ENCODE peak calls at places on chromosomes 3 and 15, in nine cellular contexts. Y is breast epithelium, T is prostate gland, G is stomach, M is GM12878, W is GM23338, U is SK-N-SH, O is H1, V is sigmoid colon. X is an unnamed sample.

GRCh38 chr3:42652611-42653302 is 740 bp upstream of the ZBTB47 start:
- DNase-seq in Y (peak; percentile 54), T (no peak), W (no peak), O (peak; percentile 58), V (peak; percentile 85), U (peak; percentile 27), G (peak; percentile 81), M (peak; percentile 16), X (peak; percentile 91)

GRCh38 chr3:78823434-78823833 is 944.4 kb downstream of the ROBO1 start:
- DNase-seq in V (no peak), O (no peak), U (no peak), G (no peak), M (no peak), Y (no peak), T (no peak), W (no peak), X (no peak)

GRCh38 chr3:183299976-183300375 is 46.9 kb downstream of the B3GNT5 start:
- DNase-seq in T (no peak), O (no peak), V (no peak), U (no peak), Y (no peak), W (no peak), M (no peak), G (no peak), X (no peak)

GRCh38 chr3:151443583-151443982 is 17.3 kb downstream of the IGSF10 start:
- DNase-seq in O (peak; percentile 64), M (no peak), V (no peak), G (no peak), U (no peak), Y (no peak), T (no peak), W (peak; percentile 62), X (no peak)

GRCh38 chr15:29792426-29793159 is 29.7 kb downstream of the TJP1 start:
- DNase-seq in T (no peak), M (no peak), O (no peak), V (no peak), W (no peak), U (no peak), G (no peak), Y (no peak), X (no peak)

GRCh38 chr3:35383719-35384555 is 255.4 kb upstream of the ARPP21 start:
- DNase-seq in O (no peak), W (peak; percentile 29), V (no peak), T (no peak), U (peak; percentile 4), M (no peak), Y (no peak), G (no peak), X (no peak)

GRCh38 chr3:11120091-11120845 is 34.0 kb upstream of the HRH1 start:
- DNase-seq in O (no peak), Y (no peak), M (no peak), T (no peak), W (no peak), G (no peak), U (no peak), V (no peak), X (no peak)

GRCh38 chr15:92810418-92811138 is 89.5 kb upstream of the CHD2 start:
- DNase-seq in M (no peak), O (no peak), Y (no peak), U (no peak), V (peak; percentile 84), T (peak; percentile 79), G (no peak), W (peak; percentile 63), X (peak; percentile 83)

GRCh38 chr3:146326875-146327543 is 76.1 kb upstream of the PLSCR4 start:
- DNase-seq in Y (no peak), M (no peak), T (no peak), V (peak; percentile 70), G (peak; percentile 47), W (peak; percentile 40), U (peak; percentile 1), O (no peak), X (no peak)

GRCh38 chr3:141050913-141051632 is at the start of gene SPSB4:
- DNase-seq in U (peak; percentile 95), M (no peak), G (no peak), O (peak; percentile 90), Y (no peak), V (peak; percentile 77), T (no peak), W (peak; percentile 92), X (peak; percentile 79)

GRCh38 chr3:72448375-72448823 is 399.8 kb downstream of the SHQ1 start:
- DNase-seq in U (no peak), M (no peak), G (no peak), W (no peak), V (no peak), Y (no peak), O (no peak), T (no peak), X (peak; percentile 78)

GRCh38 chr3:72445827-72446405 is 402.3 kb downstream of the SHQ1 start:
- DNase-seq in V (no peak), M (no peak), W (no peak), G (no peak), T (no peak), U (no peak), Y (no peak), O (no peak), X (no peak)

GRCh38 chr3:72444642-72445223 is 403.5 kb downstream of the SHQ1 start:
- DNase-seq in Y (no peak), W (no peak), M (no peak), G (no peak), V (no peak), O (no peak), U (no peak), T (no peak), X (no peak)

GRCh38 chr3:72447059-72447946 is 400.9 kb downstream of the SHQ1 start:
- DNase-seq in V (peak; percentile 96), G (peak; percentile 95), M (no peak), Y (peak; percentile 92), T (peak; percentile 92), O (peak; percentile 95), W (peak; percentile 92), U (peak; percentile 97), X (peak; percentile 97)

DNA sequence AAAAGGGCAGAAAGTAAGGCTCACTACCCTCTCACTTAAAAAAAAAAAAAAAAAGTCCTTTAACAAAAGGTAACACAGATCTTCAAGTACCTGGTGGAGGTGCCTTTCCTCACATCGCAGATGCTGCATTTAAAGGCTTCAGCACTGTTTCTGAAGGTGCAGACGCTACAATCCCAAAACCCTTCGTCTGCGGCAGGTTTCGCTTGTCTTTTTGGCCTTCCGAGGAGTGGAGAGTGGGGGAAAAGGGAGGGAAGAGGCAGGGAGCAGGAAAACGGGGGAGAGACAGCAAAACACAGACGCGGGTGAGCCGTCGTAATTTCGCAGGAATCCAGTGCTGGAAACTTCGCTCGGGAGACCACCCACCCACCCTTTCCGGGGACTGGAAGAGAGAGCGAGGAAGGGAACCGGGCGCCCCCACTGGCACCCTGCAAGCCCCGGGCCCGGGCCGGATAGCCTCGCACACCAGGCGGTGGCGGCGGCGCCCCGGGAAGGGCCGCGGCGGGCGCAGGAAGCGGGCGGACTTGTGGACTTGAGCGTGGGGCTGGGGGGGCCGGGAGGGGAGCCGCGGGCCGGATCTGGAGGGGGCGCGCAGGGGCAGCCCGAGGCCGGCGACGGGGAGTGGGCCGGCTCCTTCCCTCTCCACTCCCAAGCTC is 401.7 kb downstream of the SHQ1 start:
- DNase-seq in W (peak; percentile 55), M (no peak), V (no peak), T (peak; percentile 17), G (peak; percentile 27), U (no peak), Y (peak; percentile 55), O (peak; percentile 55), X (peak; percentile 94)
- TF ChIP-seq POLR2AphosphoS5 in W (no peak), M (peak; percentile 45), V (no peak), T (no peak), G (no peak), U (peak; percentile 11), Y (no peak), O (peak; percentile 34), X (peak; percentile 54)

GRCh38 chr15:65333863-65334262 is 29.4 kb downstream of the RNU5B-1 start:
- DNase-seq in V (no peak), O (no peak), U (peak; percentile 32), T (no peak), G (no peak), W (no peak), Y (no peak), M (no peak), X (no peak)
- H3K27ac ChIP-seq in V (no peak overlapping the region), O (no peak overlapping the region), U (no peak overlapping the region), T (no peak overlapping the region), G (no peak overlapping the region), W (no peak overlapping the region), Y (no peak overlapping the region), M (no peak overlapping the region), X (no peak overlapping the region)

GRCh38 chr15:74008901-74009300 is 14.4 kb downstream of the PML start:
- DNase-seq in U (no peak), Y (no peak), M (no peak), V (no peak), O (no peak), W (no peak), G (no peak), T (no peak), X (no peak)

GRCh38 chr15:74010929-74011540 is 16.5 kb downstream of the PML start:
- DNase-seq in O (no peak), W (no peak), Y (no peak), T (no peak), G (no peak), U (no peak), V (no peak), M (no peak), X (no peak)

GRCh38 chr15:74007820-74008371 is 13.4 kb downstream of the PML start:
- DNase-seq in U (no peak), V (no peak), T (no peak), W (no peak), O (no peak), Y (no peak), G (no peak), M (no peak), X (no peak)

GRCh38 chr15:74011610-74012009 is 17.1 kb downstream of the PML start:
- DNase-seq in V (peak; percentile 84), M (no peak), W (no peak), Y (no peak), G (peak; percentile 59), U (no peak), T (peak; percentile 69), O (no peak), X (no peak)

GRCh38 chr15:74006774-74007639 is 12.5 kb downstream of the PML start:
- DNase-seq in W (no peak), O (no peak), M (no peak), V (peak; percentile 75), Y (no peak), G (no peak), T (no peak), U (no peak), X (no peak)
- TF ChIP-seq POLR2AphosphoS5 in W (no peak), O (no peak), M (no peak), V (peak; percentile 87), Y (no peak), G (peak; percentile 4), T (no peak), U (no peak), X (no peak)

DNA sequence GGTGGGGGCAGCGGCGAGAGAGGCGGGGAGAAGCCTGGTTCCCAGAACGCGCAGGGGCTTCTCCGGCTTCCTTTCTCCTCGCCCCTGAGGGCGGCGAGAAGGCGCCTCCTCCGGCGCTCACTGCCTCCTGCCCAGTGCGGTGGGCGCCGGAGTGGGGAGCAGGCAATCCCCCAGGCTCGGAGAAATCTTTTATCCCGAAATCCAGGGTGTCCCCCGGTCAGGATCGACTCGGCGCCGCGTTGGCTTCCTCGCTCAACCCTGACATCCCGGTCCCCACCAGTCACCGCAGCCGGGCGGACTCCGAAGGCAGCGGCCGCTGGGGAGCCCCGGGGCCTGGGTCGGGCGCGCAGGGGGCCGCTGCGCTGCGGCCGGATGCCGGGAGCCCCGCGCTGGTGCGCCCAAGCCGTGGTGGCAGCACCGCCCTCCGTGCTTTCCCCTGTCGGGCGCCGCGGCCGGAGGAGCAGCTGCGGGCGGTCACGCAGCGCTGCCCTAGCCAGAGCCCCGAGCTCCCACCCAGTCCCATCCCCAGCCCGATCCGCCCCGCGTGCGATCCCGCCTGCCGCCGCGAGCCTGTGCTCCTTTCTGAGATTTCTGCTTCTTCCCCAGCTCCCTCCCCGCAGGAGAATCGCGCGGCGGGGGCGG is 827 bp upstream of the CACNA2D3 start:
- DNase-seq in T (no peak), V (no peak), U (peak; percentile 72), W (peak; percentile 59), G (no peak), M (no peak), O (peak; percentile 75), Y (no peak), X (no peak)
- H3K27ac ChIP-seq in T (no peak overlapping the region), V (peak overlapping the region; percentile 88), U (no peak overlapping the region), W (no peak overlapping the region), G (peak overlapping the region; percentile 54), M (no peak overlapping the region), O (no peak overlapping the region), Y (no peak overlapping the region), X (peak overlapping the region; percentile 51)